ENCODE peak calls at places on chromosomes 11 and 22, in eight cellular contexts. R is fibroblast of lung, S is upper lobe of right lung, G is MM.1S, W is body of pancreas, I is endodermal cell, N is fibroblast of the aortic adventitia, H is fibroblast of pulmonary artery. V is an unnamed sample.

GRCh38 chr11:134524201-134524600 is 112.2 kb upstream of the B3GAT1 start:
- DNase-seq in R (no peak), S (no peak), G (no peak), W (no peak), I (no peak), N (no peak), H (no peak), V (no peak)

GRCh38 chr11:29272019-29272654 is 744.7 kb downstream of the KCNA4 start:
- DNase-seq in R (peak; percentile 38), S (no peak), G (no peak), W (no peak), I (no peak), N (peak; percentile 64), H (peak; percentile 71), V (no peak)

GRCh38 chr11:121351089-121351488 is 58.5 kb downstream of the SC5D start:
- DNase-seq in R (no peak), S (no peak), G (no peak), W (no peak), I (no peak), N (no peak), H (no peak), V (no peak)

GRCh38 chr22:20771918-20772625 is 1.8 kb upstream of the SERPIND1 start:
- DNase-seq in R (no peak), S (no peak), G (no peak), W (no peak), I (peak; percentile 59), N (no peak), H (no peak), V (no peak)

GRCh38 chr11:86632499-86633269 is 39.7 kb downstream of the ME3 start:
- DNase-seq in R (peak; percentile 91), S (no peak), G (no peak), W (no peak), I (peak; percentile 89), N (peak; percentile 85), H (peak; percentile 90), V (no peak)

GRCh38 chr22:40666151-40666848 is 13.0 kb upstream of the MCHR1 start:
- DNase-seq in R (peak; percentile 53), S (no peak), G (no peak), W (no peak), I (no peak), N (peak; percentile 91), H (peak; percentile 75), V (no peak)

GRCh38 chr11:69683764-69684333 is 8.7 kb upstream of the LTO1 start:
- DNase-seq in R (no peak), S (peak; percentile 66), G (no peak), W (no peak), I (peak; percentile 87), N (no peak), H (peak; percentile 25), V (no peak)

GRCh38 chr22:50255099-50255498 is 4.0 kb upstream of the HDAC10 start:
- DNase-seq in R (no peak), S (no peak), G (no peak), W (no peak), I (no peak), N (no peak), H (no peak), V (no peak)

GRCh38 chr11:132099692-132100091 is 729.3 kb downstream of the NTM start:
- DNase-seq in R (no peak), S (no peak), G (peak; percentile 18), W (no peak), I (peak; percentile 86), N (no peak), H (no peak), V (no peak)

GRCh38 chr11:61356701-61357100 is 5.0 kb downstream of the CYB561A3 start:
- DNase-seq in R (no peak), S (no peak), G (no peak), W (no peak), I (no peak), N (no peak), H (no peak), V (no peak)

GRCh38 chr11:3378426-3379423 is at the start of gene ZNF195:
- DNase-seq in R (peak; percentile 90), S (peak; percentile 99), G (peak; percentile 98), W (peak; percentile 99), I (peak; percentile 100), N (peak; percentile 84), H (peak; percentile 89), V (peak; percentile 95)

GRCh38 chr22:49097966-49098365 is 729.7 kb downstream of the BRD1 start:
- DNase-seq in R (no peak), S (no peak), G (no peak), W (no peak), I (no peak), N (no peak), H (no peak), V (no peak)

GRCh38 chr11:47852053-47852452 is 3.9 kb upstream of the NUP160 start:
- DNase-seq in R (no peak), S (no peak), G (no peak), W (no peak), I (no peak), N (no peak), H (no peak), V (no peak)

GRCh38 chr11:119424775-119425174 is 1.8 kb upstream of the THY1 start:
- DNase-seq in R (no peak), S (no peak), G (no peak), W (no peak), I (no peak), N (no peak), H (no peak), V (no peak)

GRCh38 chr11:3810951-3811350 is 2.6 kb downstream of the PGAP2 start:
- DNase-seq in R (no peak), S (no peak), G (no peak), W (no peak), I (no peak), N (peak; percentile 30), H (no peak), V (no peak)

GRCh38 chr22:37416389-37416788 is 10.9 kb downstream of the ELFN2 start:
- DNase-seq in R (no peak), S (no peak), G (no peak), W (no peak), I (no peak), N (no peak), H (no peak), V (no peak)

GRCh38 chr11:47857485-47858168 is 9.5 kb upstream of the NUP160 start:
- DNase-seq in R (no peak), S (no peak), G (no peak), W (no peak), I (no peak), N (no peak), H (no peak), V (peak; percentile 47)

GRCh38 chr11:128467610-128468041 is 119.7 kb downstream of the ETS1 start:
- DNase-seq in R (peak; percentile 94), S (no peak), G (no peak), W (no peak), I (no peak), N (peak; percentile 90), H (peak; percentile 94), V (no peak)

GRCh38 chr11:1078191-1078601 is 3.5 kb downstream of the MUC2 start:
- DNase-seq in R (no peak), S (peak; percentile 58), G (no peak), W (peak; percentile 8), I (no peak), N (no peak), H (no peak), V (no peak)

GRCh38 chr11:66491315-66491935 is 11.2 kb downstream of the DPP3 start:
- DNase-seq in R (no peak), S (no peak), G (no peak), W (no peak), I (peak; percentile 84), N (no peak), H (no peak), V (no peak)
- TF ChIP-seq CTCF in R (peak; percentile 37), S (peak; percentile 16), G (peak; percentile 30), W (no peak), I (peak; percentile 80), N (peak; percentile 53), H (peak; percentile 48), V (peak; percentile 60)

GRCh38 chr11:59255281-59255680 is 42.6 kb upstream of the MPEG1 start:
- DNase-seq in R (no peak), S (no peak), G (no peak), W (no peak), I (no peak), N (no peak), H (no peak), V (no peak)
- H3K4me3 ChIP-seq in R (no peak overlapping the region), S (no peak overlapping the region), G (no peak overlapping the region), W (no peak overlapping the region), I (no peak overlapping the region), N (no peak overlapping the region), H (no peak overlapping the region), V (no peak overlapping the region)

GRCh38 chr11:115530752-115531151 is 26.5 kb upstream of the CADM1 start:
- DNase-seq in R (no peak), S (no peak), G (no peak), W (no peak), I (peak; percentile 88), N (no peak), H (no peak), V (no peak)
- TF ChIP-seq CTCF in R (no peak), S (no peak), G (no peak), W (no peak), I (peak; percentile 83), N (no peak), H (no peak), V (peak; percentile 55)

GRCh38 chr22:17780116-17780740 is 6.0 kb upstream of the BID start:
- DNase-seq in R (no peak), S (no peak), G (no peak), W (no peak), I (no peak), N (no peak), H (no peak), V (no peak)

GRCh38 chr22:17779286-17780115 is 5.2 kb upstream of the BID start:
- DNase-seq in R (no peak), S (no peak), G (no peak), W (no peak), I (no peak), N (no peak), H (no peak), V (peak; percentile 78)

GRCh38 chr22:17781319-17782031 is 7.2 kb upstream of the BID start:
- DNase-seq in R (peak; percentile 83), S (no peak), G (peak; percentile 82), W (no peak), I (no peak), N (peak; percentile 93), H (peak; percentile 89), V (no peak)

GRCh38 chr22:17782158-17782557 is 7.9 kb upstream of the BID start:
- DNase-seq in R (no peak), S (no peak), G (no peak), W (no peak), I (no peak), N (no peak), H (no peak), V (no peak)

GRCh38 chr22:17780741-17781318 is 6.6 kb upstream of the BID start:
- DNase-seq in R (no peak), S (no peak), G (no peak), W (no peak), I (no peak), N (no peak), H (no peak), V (no peak)
- H3K4me3 ChIP-seq in R (no peak overlapping the region), S (no peak overlapping the region), G (no peak overlapping the region), W (no peak overlapping the region), I (no peak overlapping the region), N (no peak overlapping the region), H (no peak overlapping the region), V (peak overlapping the region; percentile 1)

V was measured in GM12864.